ENCODE peak calls at places on chromosomes 4 and X, in five cellular contexts. L is psoas muscle, Q is H1, Y is cardiac muscle cell, Z is endodermal cell. F is an unnamed sample.

GRCh38 chr4:138904793-138905192 is 110.8 kb upstream of the NOCT start:
- DNase-seq in L (no peak), Z (no peak), Q (no peak), Y (no peak), F (no peak)

GRCh38 chrX:131477498-131477897 is 66.4 kb upstream of the OR13H1 start:
- DNase-seq in L (no peak), Q (peak; percentile 58), Y (no peak), Z (peak; percentile 61), F (no peak)

GRCh38 chr4:168274871-168275270 is 43.7 kb downstream of the DDX60 start:
- DNase-seq in Y (no peak), Q (no peak), Z (no peak), L (no peak), F (no peak)

GRCh38 chr4:24042094-24042493 is 152.2 kb upstream of the PPARGC1A start:
- DNase-seq in Y (no peak), L (no peak), Z (no peak), Q (no peak), F (no peak)

GRCh38 chr4:21192367-21192766 is 492.1 kb downstream of the PACRGL start:
- DNase-seq in Y (no peak), Q (no peak), Z (no peak), L (no peak), F (no peak)

GRCh38 chr4:152991361-152991760 is 55.2 kb downstream of the FHDC1 start:
- DNase-seq in Y (no peak), Z (no peak), Q (no peak), L (no peak), F (no peak)

GRCh38 chrX:37800762-37801161 is 20.9 kb downstream of the CYBB start:
- DNase-seq in Q (no peak), Z (no peak), Y (no peak), L (no peak), F (no peak)

GRCh38 chr4:57193164-57193810 is 83.1 kb upstream of the IGFBP7 start:
- DNase-seq in Z (no peak), Y (no peak), Q (no peak), L (no peak), F (no peak)

GRCh38 chrX:123181515-123181914 is 2.6 kb upstream of the GRIA3 start:
- DNase-seq in Z (no peak), Y (no peak), Q (no peak), L (no peak), F (no peak)

GRCh38 chr4:89509708-89510269 is 202.2 kb upstream of the GPRIN3 start:
- DNase-seq in Q (no peak), Y (no peak), L (no peak), Z (no peak), F (no peak)

GRCh38 chr4:99845708-99846469 is 29.3 kb downstream of the DAPP1 start:
- DNase-seq in Y (no peak), L (no peak), Z (no peak), Q (no peak), F (no peak)

GRCh38 chr4:139018501-139018900 is 2.9 kb downstream of the NOCT start:
- DNase-seq in Y (no peak), Z (no peak), Q (no peak), L (no peak), F (no peak)

GRCh38 chr4:25180524-25181131 is 20.4 kb upstream of the SEPSECS start:
- DNase-seq in Z (no peak), Q (no peak), L (no peak), Y (peak; percentile 76), F (no peak)

GRCh38 chr4:47528651-47529050 is 43.6 kb downstream of the ATP10D start:
- DNase-seq in Q (no peak), L (no peak), Z (no peak), Y (no peak), F (no peak)

GRCh38 chr4:100635899-100636298 is 118.1 kb upstream of the EMCN start:
- DNase-seq in L (no peak), Q (no peak), Y (no peak), Z (no peak), F (no peak)

GRCh38 chr4:73222466-73223257 is 35.9 kb downstream of the ANKRD17 start:
- DNase-seq in Q (no peak), L (no peak), Z (peak; percentile 58), Y (peak; percentile 82), F (peak; percentile 28)

GRCh38 chrX:138794285-138794684 is 82.8 kb upstream of the FGF13 start:
- DNase-seq in Y (no peak), Q (no peak), Z (no peak), L (no peak), F (no peak)

GRCh38 chr4:61273237-61273636 is 73.1 kb downstream of the ADGRL3 start:
- DNase-seq in Q (no peak), L (no peak), Y (no peak), Z (no peak), F (no peak)

GRCh38 chr4:76559236-76560071 is 124.4 kb downstream of the SHROOM3 start:
- DNase-seq in Q (no peak), Y (no peak), L (no peak), Z (no peak), F (no peak)

GRCh38 chr4:25884040-25884788 is 21.4 kb upstream of the SEL1L3 start:
- DNase-seq in Q (no peak), Y (no peak), L (no peak), Z (no peak), F (no peak)

GRCh38 chrX:115018944-115019343 is 1.5 kb upstream of the IL13RA2 start:
- DNase-seq in Z (no peak), L (no peak), Q (no peak), Y (no peak), F (no peak)

GRCh38 chr4:94507708-94508107 is 56.0 kb downstream of the PDLIM5 start:
- DNase-seq in Z (no peak), Y (peak; percentile 30), Q (no peak), L (peak; percentile 63), F (peak; percentile 67)

GRCh38 chr4:24646777-24647460 is 62.6 kb upstream of the DHX15 start:
- DNase-seq in L (no peak), Q (no peak), Z (no peak), Y (no peak), F (no peak)

GRCh38 chr4:23269583-23269982 is 576.8 kb downstream of the GBA3 start:
- DNase-seq in Z (no peak), Y (no peak), Q (no peak), L (no peak), F (no peak)

GRCh38 chrX:129780441-129781105 is 824 bp downstream of the SASH3 start:
- DNase-seq in Z (no peak), Q (no peak), Y (no peak), L (peak; percentile 43), F (no peak)

GRCh38 chrX:129779086-129779672 is 570 bp upstream of the SASH3 start:
- DNase-seq in L (peak; percentile 29), Y (no peak), Q (no peak), Z (peak; percentile 5), F (no peak)

GRCh38 chrX:129773649-129774458 is 5.9 kb upstream of the SASH3 start:
- DNase-seq in L (peak; percentile 3), Y (no peak), Z (no peak), Q (no peak), F (no peak)

GRCh38 chrX:129779747-129780146 is at the start of gene SASH3:
- DNase-seq in Z (no peak), Q (no peak), L (peak; percentile 76), Y (no peak), F (peak; percentile 78)

DNA sequence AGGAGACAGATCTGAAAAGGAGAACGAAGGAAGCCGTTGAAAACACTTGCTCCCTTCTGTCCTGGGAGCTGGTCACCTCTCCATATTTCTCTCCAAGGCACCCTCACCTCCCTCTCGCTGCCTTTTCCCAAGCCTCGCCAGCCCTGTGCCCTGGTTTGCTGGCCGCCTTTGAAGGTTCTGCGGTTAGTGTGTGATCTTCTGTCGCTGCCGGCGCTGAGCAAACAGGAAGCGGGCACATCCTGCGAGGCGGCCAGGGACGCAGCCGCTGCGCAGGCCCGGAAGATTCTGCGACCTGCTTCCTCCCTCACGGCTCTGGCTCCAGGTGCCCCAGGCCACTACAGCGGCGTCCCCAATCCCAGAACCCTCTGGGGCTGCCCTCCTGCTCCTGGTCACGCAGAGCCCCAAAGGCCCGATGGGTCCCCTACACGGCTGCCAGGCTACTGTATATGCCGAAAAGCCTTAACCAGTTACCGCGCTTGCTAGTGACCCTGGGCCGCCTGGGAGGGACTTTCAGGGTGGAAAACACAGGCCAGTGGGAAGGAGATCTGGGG is 2.5 kb upstream of the SASH3 start:
- DNase-seq in L (peak; percentile 68), Z (no peak), Q (no peak), Y (no peak), F (peak; percentile 79)
- H3K4me1 ChIP-seq in L (no peaks in the 10 kb centered on the region), Z (no peaks in the 10 kb centered on the region), Q (no peaks in the 10 kb centered on the region), Y (no peaks in the 10 kb centered on the region), F (no peaks in the 10 kb centered on the region)

DNA sequence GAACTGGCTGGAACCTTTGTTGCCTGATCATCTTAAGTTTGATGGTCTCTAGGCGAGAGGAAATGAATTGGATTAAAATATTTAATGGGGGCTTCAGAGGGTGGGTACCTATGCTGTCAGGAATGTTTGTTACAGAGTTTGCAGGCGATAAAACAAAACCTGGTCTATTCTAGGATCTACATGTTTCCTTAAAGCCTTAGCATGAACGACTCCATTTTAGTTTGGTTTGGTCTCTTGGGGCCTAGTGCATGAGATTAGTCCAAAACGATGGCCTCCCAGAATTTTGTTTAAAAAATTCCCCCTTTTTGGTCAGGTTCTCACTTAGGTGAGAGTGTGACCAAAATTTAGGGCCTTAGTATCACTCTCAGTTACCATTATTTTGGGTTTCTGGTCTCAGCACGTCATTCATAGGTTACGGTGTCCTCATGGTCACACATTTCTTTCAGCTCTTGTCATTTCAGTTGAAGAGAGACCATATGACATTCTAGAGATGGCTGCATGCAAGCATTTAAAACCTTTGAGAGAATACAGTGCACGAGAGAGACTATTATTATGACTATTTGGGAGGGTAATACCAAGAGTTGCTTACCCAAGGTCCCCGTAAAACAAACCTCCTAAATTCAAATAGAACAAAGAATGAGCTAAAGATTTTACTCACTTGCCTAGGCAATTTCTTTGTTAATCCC is 13.8 kb downstream of the MOB1B start:
- DNase-seq in Q (no peak), Z (no peak), Y (no peak), L (no peak), F (no peak)
- H3K9me3 ChIP-seq in Q (no peaks in the 10 kb centered on the region), Z (peaks cover 18% of the 10 kb centered on the region), Y (peaks cover 3% of the 10 kb centered on the region), L (no peaks in the 10 kb centered on the region), F (no peaks in the 10 kb centered on the region)

GRCh38 chr4:40178672-40179071 is 18.2 kb upstream of the RHOH start:
- DNase-seq in Y (no peak), Z (peak; percentile 29), Q (no peak), L (no peak), F (no peak)
- H3K4me3 ChIP-seq in Y (no peak overlapping the region), Z (no peak overlapping the region), Q (no peak overlapping the region), L (no peak overlapping the region), F (no peak overlapping the region)

DNA sequence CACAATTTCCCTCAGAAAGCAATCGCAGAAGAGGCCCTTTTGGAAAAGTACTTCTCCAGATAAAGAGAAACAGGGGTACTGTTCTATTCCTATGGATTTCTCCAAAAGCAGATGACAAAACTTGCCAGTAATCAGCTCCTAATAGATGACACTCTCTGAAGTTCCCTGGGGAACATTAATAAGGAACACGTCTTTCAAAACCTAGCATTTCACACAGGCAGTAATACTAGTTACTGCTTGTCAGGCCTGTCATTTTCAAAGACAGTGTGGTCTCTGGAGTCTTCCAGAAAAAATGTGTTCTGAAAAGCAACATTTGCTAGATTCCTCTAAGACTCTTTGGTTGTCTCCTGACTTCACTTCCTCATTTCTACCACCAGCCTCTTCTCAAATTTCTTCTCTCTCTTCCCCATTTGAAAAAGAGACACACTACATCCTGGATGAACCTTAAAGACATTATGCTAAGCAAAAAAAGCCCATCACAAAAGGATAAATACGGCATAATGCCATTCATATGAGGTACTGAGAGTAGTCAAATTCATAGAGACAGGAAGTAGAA is 47.3 kb downstream of the CHRDL1 start:
- DNase-seq in Z (no peak), L (no peak), Y (no peak), Q (no peak), F (no peak)
- H3K4me1 ChIP-seq in Z (no peaks in the 10 kb centered on the region), L (no peaks in the 10 kb centered on the region), Y (no peaks in the 10 kb centered on the region), Q (no peaks in the 10 kb centered on the region), F (peaks cover 2% of the 10 kb centered on the region)

GRCh38 chrX:81238166-81238565 is 36.3 kb downstream of the SH3BGRL start:
- DNase-seq in L (no peak), Q (no peak), Y (no peak), Z (peak; percentile 54), F (no peak)
- H3K9me3 ChIP-seq in L (no peaks in the 10 kb centered on the region), Q (no peaks in the 10 kb centered on the region), Y (no peaks in the 10 kb centered on the region), Z (no peaks in the 10 kb centered on the region), F (no peaks in the 10 kb centered on the region)

F was measured in right cardiac atrium.